ENCODE peak calls at places on chromosomes 2 and 18, in seven cellular contexts. V is HepG2, F is K562, J is GM12878, Y is H1, Q is SK-N-SH, R is GM12891. W is an unnamed sample.

GRCh38 chr2:105875241-105875640 is 130.5 kb downstream of the NCK2 start:
- DNase-seq in V (peak), F (no peak), J (no peak), Y (no peak), Q (no peak), R (no peak), W (no peak)

GRCh38 chr2:6896930-6897759 is 19.6 kb downstream of the RSAD2 start:
- DNase-seq in V (peak), F (peak), J (no peak), Y (no peak), Q (peak), R (no peak), W (no peak)

GRCh38 chr2:173631123-173631450 is 276.4 kb downstream of the CDCA7 start:
- DNase-seq in V (no peak), F (no peak), J (no peak), Y (no peak), Q (no peak), R (no peak), W (no peak)

GRCh38 chr18:37368110-37368812 is 197.3 kb downstream of the CELF4 start:
- DNase-seq in V (no peak), F (no peak), J (no peak), Y (no peak), Q (peak), R (no peak), W (no peak)

GRCh38 chr18:75264195-75264594 is 53.6 kb downstream of the TSHZ1 start:
- DNase-seq in V (no peak), F (no peak), J (no peak), Y (no peak), Q (peak), R (no peak), W (no peak)

GRCh38 chr2:218006741-218007140 is 3.9 kb upstream of the TNS1 start:
- DNase-seq in V (no peak), F (no peak), J (no peak), Y (no peak), Q (no peak), R (no peak), W (no peak)

GRCh38 chr2:170771049-170771937 is 1.1 kb downstream of the ERICH2 start:
- DNase-seq in V (peak), F (no peak), J (no peak), Y (peak), Q (no peak), R (no peak), W (no peak)

GRCh38 chr2:3043726-3044125 is 333.9 kb downstream of the EIPR1 start:
- DNase-seq in V (no peak), F (no peak), J (no peak), Y (no peak), Q (no peak), R (no peak), W (no peak)

GRCh38 chr2:197121756-197122385 is 188.7 kb downstream of the ANKRD44 start:
- DNase-seq in V (no peak), F (no peak), J (no peak), Y (no peak), Q (no peak), R (no peak), W (no peak)

GRCh38 chr2:46183426-46183825 is 113.8 kb upstream of the EPAS1 start:
- DNase-seq in V (no peak), F (no peak), J (no peak), Y (no peak), Q (no peak), R (no peak), W (no peak)

GRCh38 chr2:219681301-219682290 is 54.2 kb downstream of the SLC4A3 start:
- DNase-seq in V (no peak), F (no peak), J (no peak), Y (no peak), Q (no peak), R (no peak), W (no peak)

GRCh38 chr18:68623342-68623741 is 91.6 kb downstream of the TMX3 start:
- DNase-seq in V (peak), F (peak), J (no peak), Y (peak), Q (peak), R (peak), W (peak)

GRCh38 chr2:240926516-240927389 is 20.6 kb downstream of the CROCC2 start:
- DNase-seq in V (no peak), F (no peak), J (no peak), Y (peak), Q (peak), R (no peak), W (no peak)

GRCh38 chr18:52903858-52904257 is 563.9 kb downstream of the DCC start:
- DNase-seq in V (peak), F (no peak), J (no peak), Y (peak), Q (peak), R (peak), W (no peak)

GRCh38 chr2:130975729-130976128 is 117.5 kb downstream of the FAM168B start:
- DNase-seq in V (no peak), F (no peak), J (no peak), Y (no peak), Q (no peak), R (no peak), W (no peak)

GRCh38 chr2:157786663-157787363 is 89.3 kb downstream of the ACVR1 start:
- DNase-seq in V (no peak), F (peak), J (no peak), Y (no peak), Q (no peak), R (no peak), W (no peak)

GRCh38 chr2:260507-261161 is 3.2 kb downstream of the SH3YL1 start:
- DNase-seq in V (peak), F (no peak), J (no peak), Y (no peak), Q (no peak), R (no peak), W (no peak)

GRCh38 chr2:104836253-104836652 is 17.7 kb upstream of the POU3F3 start:
- DNase-seq in V (no peak), F (no peak), J (no peak), Y (no peak), Q (no peak), R (no peak), W (no peak)

GRCh38 chr2:116510117-116510671 is 1304.3 kb upstream of the DDX18 start:
- DNase-seq in V (peak), F (no peak), J (no peak), Y (no peak), Q (peak), R (no peak), W (no peak)

GRCh38 chr2:56812432-56812831 is 628.6 kb downstream of the CCDC85A start:
- DNase-seq in V (no peak), F (no peak), J (no peak), Y (no peak), Q (no peak), R (no peak), W (no peak)

GRCh38 chr2:239879423-239880084 is 145.6 kb downstream of the NDUFA10 start:
- DNase-seq in V (no peak), F (no peak), J (no peak), Y (peak), Q (peak), R (no peak), W (no peak)
- TF ChIP-seq TAF1 in V (no peak), F (no peak), J (no peak), Y (no peak), Q (no peak), R (no peak), W (no peak)

DNA sequence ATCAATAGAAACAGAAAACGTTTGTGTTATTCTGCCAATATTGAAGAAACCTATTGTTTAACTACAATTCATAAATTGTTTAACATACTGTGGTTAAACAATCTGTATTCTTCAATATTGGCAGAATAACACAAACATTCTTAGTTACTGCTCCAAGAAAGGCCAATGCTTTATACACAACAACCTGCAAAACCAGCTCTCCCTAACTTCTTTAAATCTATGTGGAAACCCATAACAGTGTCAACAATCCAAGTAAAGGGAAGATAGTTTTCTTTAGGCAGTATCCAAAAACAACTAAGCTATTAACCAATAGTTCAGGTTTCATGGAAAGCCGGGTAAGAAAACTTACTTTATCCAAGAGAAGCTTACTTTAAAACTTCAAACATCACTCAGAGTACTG is 6.2 kb upstream of the RBM45 start:
- DNase-seq in V (no peak), F (no peak), J (no peak), Y (no peak), Q (no peak), R (no peak), W (no peak)
- TF ChIP-seq POLR2AphosphoS5 in V (no peak), F (no peak), J (no peak), Y (no peak), Q (no peak), R (no peak), W (no peak)

GRCh38 chr2:165870346-165870745 is 76.3 kb upstream of the GALNT3 start:
- DNase-seq in V (peak), F (no peak), J (no peak), Y (no peak), Q (no peak), R (no peak), W (no peak)
- TF ChIP-seq TAF1 in V (no peak), F (no peak), J (no peak), Y (no peak), Q (no peak), R (no peak), W (no peak)

GRCh38 chr18:8501044-8501443 is 108.2 kb upstream of the RAB12 start:
- DNase-seq in V (no peak), F (no peak), J (no peak), Y (no peak), Q (no peak), R (no peak), W (no peak)

GRCh38 chr18:8498905-8499304 is 110.3 kb upstream of the RAB12 start:
- DNase-seq in V (no peak), F (no peak), J (no peak), Y (no peak), Q (no peak), R (no peak), W (no peak)

GRCh38 chr18:8503287-8503686 is 106.0 kb upstream of the RAB12 start:
- DNase-seq in V (no peak), F (no peak), J (no peak), Y (no peak), Q (no peak), R (no peak), W (no peak)

GRCh38 chr18:8496186-8496585 is 113.1 kb upstream of the RAB12 start:
- DNase-seq in V (no peak), F (no peak), J (no peak), Y (no peak), Q (no peak), R (no peak), W (no peak)

DNA sequence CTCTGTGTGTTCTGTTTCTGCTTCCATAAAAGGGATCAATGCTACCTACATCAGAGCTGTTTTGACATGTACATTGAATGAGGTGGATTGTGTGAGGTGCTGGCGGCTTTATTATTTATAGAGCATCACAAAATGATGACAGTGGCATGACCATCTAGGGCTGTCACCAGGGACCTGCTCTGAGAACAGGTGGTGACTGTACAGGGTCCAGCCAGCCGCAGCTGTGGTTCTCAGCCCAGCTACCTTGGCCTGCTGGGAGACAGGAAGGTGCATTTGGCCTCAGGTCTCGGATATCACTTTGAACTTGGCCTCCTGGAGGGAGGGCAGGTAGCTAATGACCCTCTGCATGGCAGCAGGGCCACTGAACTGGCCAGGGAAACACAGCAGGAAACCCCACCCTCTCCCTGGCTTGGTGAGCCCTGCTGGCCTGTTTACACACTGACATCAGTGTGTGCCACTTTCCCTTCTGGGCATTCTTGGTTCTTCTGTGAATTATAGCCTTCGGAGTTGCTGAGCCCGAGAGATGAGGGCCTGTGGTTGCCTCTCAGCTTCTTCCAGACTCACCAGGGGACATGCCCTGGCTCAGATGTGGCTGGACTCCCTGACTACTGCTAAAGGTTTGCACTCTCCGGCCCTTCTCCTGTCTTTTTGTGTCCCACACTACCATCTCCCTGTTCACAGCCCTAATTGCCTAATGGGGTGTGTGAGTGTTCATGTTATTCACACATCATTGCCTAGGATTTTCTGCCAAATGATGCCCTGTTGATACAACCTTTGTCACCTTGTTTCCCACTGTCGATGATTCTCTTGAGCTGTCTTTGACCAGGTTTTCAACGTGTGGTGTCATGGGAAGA is 109.2 kb upstream of the RAB12 start:
- DNase-seq in V (no peak), F (no peak), J (no peak), Y (no peak), Q (no peak), R (no peak), W (no peak)
- TF ChIP-seq POLR2AphosphoS5 in V (no peak), F (no peak), J (no peak), Y (no peak), Q (no peak), R (no peak), W (no peak)

GRCh38 chr2:169110919-169111318 is 41.6 kb downstream of the DHRS9 start:
- DNase-seq in V (no peak), F (no peak), J (no peak), Y (peak), Q (no peak), R (no peak), W (no peak)

GRCh38 chr2:169108098-169108884 is 38.9 kb downstream of the DHRS9 start:
- DNase-seq in V (no peak), F (no peak), J (no peak), Y (no peak), Q (no peak), R (no peak), W (no peak)

GRCh38 chr2:169106563-169107545 is 37.5 kb downstream of the DHRS9 start:
- DNase-seq in V (no peak), F (no peak), J (no peak), Y (no peak), Q (no peak), R (no peak), W (no peak)

GRCh38 chr2:169107645-169108044 is 38.3 kb downstream of the DHRS9 start:
- DNase-seq in V (no peak), F (no peak), J (no peak), Y (no peak), Q (no peak), R (no peak), W (no peak)

DNA sequence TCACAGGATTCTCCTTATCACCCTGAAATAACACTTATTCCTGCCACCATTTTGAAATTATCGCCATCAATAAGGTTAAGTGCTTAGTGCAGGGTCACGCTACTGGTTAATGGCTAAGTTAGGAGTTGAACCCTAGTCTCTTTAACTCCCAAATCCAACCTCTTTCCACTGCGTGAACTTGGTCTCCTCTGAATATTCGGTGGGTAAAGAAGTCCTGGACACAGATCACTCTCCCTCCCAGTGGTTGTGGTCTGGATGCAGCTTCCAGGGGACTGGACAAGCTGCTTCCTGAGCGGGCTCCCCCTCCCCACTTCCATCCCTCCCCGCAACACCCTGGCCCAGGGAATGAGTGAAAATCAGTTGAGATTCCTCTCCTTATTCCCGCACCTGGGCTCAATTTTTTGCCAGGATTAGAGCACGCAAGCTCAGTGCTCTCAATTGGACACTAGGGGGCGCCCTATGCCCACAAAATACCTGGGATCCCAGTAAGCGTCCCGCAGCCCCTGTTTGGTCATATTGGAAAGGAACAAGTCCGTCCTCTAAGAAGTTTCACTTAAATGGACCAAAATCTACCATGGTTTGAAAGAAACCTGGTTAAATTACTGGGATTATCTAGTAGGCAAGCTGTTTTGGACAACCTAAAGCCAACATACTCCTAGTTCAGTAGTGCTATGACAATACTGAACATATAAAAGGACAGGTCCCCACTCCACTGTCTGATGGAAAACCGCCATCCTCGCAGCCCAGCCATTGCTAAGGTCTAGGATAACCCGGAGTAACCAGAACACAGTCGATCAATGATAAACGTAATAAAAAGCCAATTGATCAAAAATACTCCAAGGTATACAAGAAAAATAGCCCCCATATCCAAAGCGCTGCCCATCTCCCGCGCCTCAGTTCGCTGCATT is 40.4 kb downstream of the DHRS9 start:
- DNase-seq in V (peak), F (peak), J (no peak), Y (peak), Q (peak), R (peak), W (peak)
- TF ChIP-seq TAF1 in V (no peak), F (no peak), J (no peak), Y (no peak), Q (no peak), R (no peak), W (no peak)

GRCh38 chr18:9126337-9126736 is 10.2 kb upstream of the ANKRD12 start:
- DNase-seq in V (no peak), F (no peak), J (no peak), Y (no peak), Q (no peak), R (no peak), W (no peak)
- TF ChIP-seq POLR2AphosphoS5 in V (no peak), F (no peak), J (no peak), Y (no peak), Q (no peak), R (no peak), W (no peak)

W was measured in GM12892.